ENCODE peak calls at places on chromosomes 16 and 17, in five cellular contexts. One of them, this sample, is unnamed.

GRCh38 chr17:50355336-50355700 is 9.4 kb downstream of the XYLT2 start:
- DNase-seq in mesenchymal stem cell: no peak
- DNase-seq in neuronal stem cell: no peak
- DNase-seq in H1: no peak
- DNase-seq in trophoblast cell: no peak
- DNase-seq in this sample: no peak

GRCh38 chr16:72094266-72094610 is 591 bp downstream of the DHX38 start:
- DNase-seq in mesenchymal stem cell: no peak
- DNase-seq in neuronal stem cell: no peak
- DNase-seq in H1: no peak
- DNase-seq in trophoblast cell: no peak
- DNase-seq in this sample: no peak

GRCh38 chr16:12092347-12092882 is 115.9 kb downstream of the SNX29 start:
- DNase-seq in mesenchymal stem cell: peak
- DNase-seq in neuronal stem cell: no peak
- DNase-seq in H1: no peak
- DNase-seq in trophoblast cell: no peak
- DNase-seq in this sample: no peak

GRCh38 chr16:85326113-85326793 is 214.0 kb upstream of the CIBAR2 start:
- DNase-seq in mesenchymal stem cell: peak
- DNase-seq in neuronal stem cell: no peak
- DNase-seq in H1: no peak
- DNase-seq in trophoblast cell: no peak
- DNase-seq in this sample: no peak

GRCh38 chr17:21174719-21175118 is 39.2 kb downstream of the TMEM11 start:
- DNase-seq in mesenchymal stem cell: no peak
- DNase-seq in neuronal stem cell: no peak
- DNase-seq in H1: no peak
- DNase-seq in trophoblast cell: no peak
- DNase-seq in this sample: no peak

GRCh38 chr16:70746040-70746707 is 54.8 kb downstream of the VAC14 start:
- DNase-seq in mesenchymal stem cell: peak
- DNase-seq in neuronal stem cell: no peak
- DNase-seq in H1: no peak
- DNase-seq in trophoblast cell: no peak
- DNase-seq in this sample: no peak

GRCh38 chr17:68356520-68356919 is 65.2 kb downstream of the ARSG start:
- DNase-seq in mesenchymal stem cell: no peak
- DNase-seq in neuronal stem cell: no peak
- DNase-seq in H1: no peak
- DNase-seq in trophoblast cell: no peak
- DNase-seq in this sample: no peak

GRCh38 chr16:3732171-3732570 is 14.8 kb upstream of the TRAP1 start:
- DNase-seq in mesenchymal stem cell: no peak
- DNase-seq in neuronal stem cell: no peak
- DNase-seq in H1: no peak
- DNase-seq in trophoblast cell: no peak
- DNase-seq in this sample: no peak

GRCh38 chr17:50062323-50063243 is 6.7 kb downstream of the ITGA3 start:
- DNase-seq in mesenchymal stem cell: peak
- DNase-seq in neuronal stem cell: no peak
- DNase-seq in H1: no peak
- DNase-seq in trophoblast cell: peak
- DNase-seq in this sample: no peak

GRCh38 chr17:76356803-76357456 is 3.2 kb upstream of the PRPSAP1 start:
- DNase-seq in mesenchymal stem cell: no peak
- DNase-seq in neuronal stem cell: no peak
- DNase-seq in H1: no peak
- DNase-seq in trophoblast cell: no peak
- DNase-seq in this sample: no peak

GRCh38 chr17:40343126-40344119 is 21.1 kb downstream of the GJD3 start:
- DNase-seq in mesenchymal stem cell: no peak
- DNase-seq in neuronal stem cell: no peak
- DNase-seq in H1: no peak
- DNase-seq in trophoblast cell: no peak
- DNase-seq in this sample: no peak

GRCh38 chr17:28712037-28712704 is 483 bp upstream of the PROCA1 start:
- DNase-seq in mesenchymal stem cell: peak
- DNase-seq in neuronal stem cell: no peak
- DNase-seq in H1: peak
- DNase-seq in trophoblast cell: peak
- DNase-seq in this sample: peak

GRCh38 chr17:40092581-40092980 is 7.8 kb downstream of the NR1D1 start:
- DNase-seq in mesenchymal stem cell: no peak
- DNase-seq in neuronal stem cell: no peak
- DNase-seq in H1: no peak
- DNase-seq in trophoblast cell: no peak
- DNase-seq in this sample: no peak

GRCh38 chr17:14859521-14859920 is 405.6 kb downstream of the PMP22 start:
- DNase-seq in mesenchymal stem cell: peak
- DNase-seq in neuronal stem cell: no peak
- DNase-seq in H1: no peak
- DNase-seq in trophoblast cell: no peak
- DNase-seq in this sample: no peak

DNA sequence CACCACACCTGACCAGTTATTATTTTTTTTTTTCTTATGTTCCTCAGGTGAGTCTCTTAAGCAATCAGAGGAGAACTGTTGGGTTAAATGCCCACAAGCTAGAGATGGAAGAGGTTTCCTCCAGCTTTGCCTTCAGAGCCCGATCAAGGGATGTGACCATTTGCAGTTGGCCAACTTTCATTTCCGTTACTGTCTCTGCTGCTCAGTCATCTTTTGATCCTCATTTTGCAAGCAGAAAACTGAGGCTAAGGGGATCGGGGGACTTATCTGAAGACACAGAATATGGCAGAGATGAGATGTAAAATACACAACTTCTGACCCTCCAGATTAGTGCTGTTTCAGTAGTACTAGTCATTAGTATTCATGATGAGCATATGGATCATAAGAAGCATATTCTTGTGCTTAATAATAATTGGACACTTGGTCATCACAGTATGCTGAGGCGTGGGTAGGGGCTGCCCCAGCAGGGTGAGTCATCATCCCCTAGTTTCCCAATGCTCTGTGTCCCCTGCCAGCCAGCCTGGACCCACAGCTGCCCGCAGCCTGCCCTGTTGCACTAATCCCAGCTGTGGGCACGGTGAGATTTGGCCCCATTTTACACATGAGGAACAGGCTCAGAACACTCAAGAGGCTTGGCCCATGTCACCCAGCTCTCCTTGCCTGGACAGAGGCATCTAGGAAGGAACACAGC is 189.0 kb downstream of the RAB11FIP4 start:
- DNase-seq in mesenchymal stem cell: peak
- DNase-seq in neuronal stem cell: no peak
- DNase-seq in H1: no peak
- DNase-seq in trophoblast cell: peak
- DNase-seq in this sample: no peak
- H4K91ac ChIP-seq in mesenchymal stem cell: peak
- H4K91ac ChIP-seq in neuronal stem cell: no peak
- H4K91ac ChIP-seq in H1: no peak
- H4K91ac ChIP-seq in trophoblast cell: no peak
- H4K91ac ChIP-seq in this sample: no peak

GRCh38 chr17:10210151-10210574 is 11.8 kb upstream of the GAS7 start:
- DNase-seq in mesenchymal stem cell: peak
- DNase-seq in neuronal stem cell: no peak
- DNase-seq in H1: peak
- DNase-seq in trophoblast cell: peak
- DNase-seq in this sample: peak
- H2BK12ac ChIP-seq in mesenchymal stem cell: no peak
- H2BK12ac ChIP-seq in neuronal stem cell: no peak
- H2BK12ac ChIP-seq in H1: no peak
- H2BK12ac ChIP-seq in trophoblast cell: no peak
- H2BK12ac ChIP-seq in this sample: no peak

GRCh38 chr17:673200-673681 is 41.4 kb downstream of the VPS53 start:
- DNase-seq in mesenchymal stem cell: peak
- DNase-seq in neuronal stem cell: peak
- DNase-seq in H1: peak
- DNase-seq in trophoblast cell: no peak
- DNase-seq in this sample: peak
- H4K91ac ChIP-seq in mesenchymal stem cell: no peak
- H4K91ac ChIP-seq in neuronal stem cell: no peak
- H4K91ac ChIP-seq in H1: no peak
- H4K91ac ChIP-seq in trophoblast cell: no peak
- H4K91ac ChIP-seq in this sample: no peak

GRCh38 chr16:66942981-66943380 is 7.7 kb downstream of the CES2 start:
- DNase-seq in mesenchymal stem cell: no peak
- DNase-seq in neuronal stem cell: no peak
- DNase-seq in H1: no peak
- DNase-seq in trophoblast cell: no peak
- DNase-seq in this sample: no peak

GRCh38 chr16:66939366-66939765 is 4.0 kb downstream of the CES2 start:
- DNase-seq in mesenchymal stem cell: no peak
- DNase-seq in neuronal stem cell: no peak
- DNase-seq in H1: no peak
- DNase-seq in trophoblast cell: no peak
- DNase-seq in this sample: no peak

GRCh38 chr16:66937725-66938337 is 2.5 kb downstream of the CES2 start:
- DNase-seq in mesenchymal stem cell: no peak
- DNase-seq in neuronal stem cell: no peak
- DNase-seq in H1: no peak
- DNase-seq in trophoblast cell: no peak
- DNase-seq in this sample: no peak

GRCh38 chr16:66936889-66937554 is 1.7 kb downstream of the CES2 start:
- DNase-seq in mesenchymal stem cell: no peak
- DNase-seq in neuronal stem cell: no peak
- DNase-seq in H1: no peak
- DNase-seq in trophoblast cell: no peak
- DNase-seq in this sample: no peak

DNA sequence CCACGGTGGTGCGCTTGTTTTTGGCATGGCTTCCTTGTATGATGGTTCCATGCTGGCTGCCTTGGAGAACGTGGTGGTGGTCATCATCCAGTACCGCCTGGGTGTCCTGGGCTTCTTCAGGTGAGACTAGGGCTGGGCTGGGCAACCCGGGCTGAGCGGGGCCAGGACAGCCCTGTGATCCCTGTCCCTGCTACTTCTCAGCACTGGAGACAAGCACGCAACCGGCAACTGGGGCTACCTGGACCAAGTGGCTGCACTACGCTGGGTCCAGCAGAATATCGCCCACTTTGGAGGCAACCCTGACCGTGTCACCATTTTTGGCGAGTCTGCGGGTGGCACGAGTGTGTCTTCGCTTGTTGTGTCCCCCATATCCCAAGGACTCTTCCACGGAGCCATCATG is 4.9 kb downstream of the CES2 start:
- DNase-seq in mesenchymal stem cell: no peak
- DNase-seq in neuronal stem cell: no peak
- DNase-seq in H1: no peak
- DNase-seq in trophoblast cell: no peak
- DNase-seq in this sample: no peak
- H2BK12ac ChIP-seq in mesenchymal stem cell: no peak
- H2BK12ac ChIP-seq in neuronal stem cell: no peak
- H2BK12ac ChIP-seq in H1: no peak
- H2BK12ac ChIP-seq in trophoblast cell: no peak
- H2BK12ac ChIP-seq in this sample: no peak

This sample was measured in H9.